ENCODE peak calls at places on chromosomes 7 and 10, in four cellular contexts. J is immature natural killer cell; U is activated CD8-positive, alpha-beta memory T cell treated with anti-CD3 and anti-CD28 coated beads for 48 hours; O is neuronal stem cell. L is an unnamed sample.

GRCh38 chr10:105952153-105952552 is 1212.4 kb downstream of the SORCS1 start:
- DNase-seq in O (peak; percentile 27), J (no peak), U (no peak), L (peak; percentile 47)

GRCh38 chr10:35711615-35712411 is 69.7 kb upstream of the FZD8 start:
- DNase-seq in U (no peak), O (no peak), J (no peak), L (no peak)

GRCh38 chr10:33179056-33179455 is 155.4 kb downstream of the NRP1 start:
- DNase-seq in O (no peak), J (no peak), U (no peak), L (no peak)

GRCh38 chr10:111967547-111967946 is 216.0 kb downstream of the GPAM start:
- DNase-seq in O (no peak), J (no peak), U (no peak), L (no peak)

GRCh38 chr10:97543025-97543546 is 29.5 kb upstream of the ANKRD2 start:
- DNase-seq in J (no peak), U (peak; percentile 32), O (no peak), L (peak; percentile 63)

GRCh38 chr7:77537136-77537594 is at the start of gene PTPN12:
- DNase-seq in O (no peak), J (no peak), U (no peak), L (peak; percentile 65)

GRCh38 chr10:22612316-22612715 is 102.1 kb downstream of the PIP4K2A start:
- DNase-seq in U (no peak), J (no peak), O (no peak), L (no peak)

GRCh38 chr7:105261689-105262088 is 127.0 kb downstream of the SRPK2 start:
- DNase-seq in O (no peak), J (no peak), U (no peak), L (no peak)

GRCh38 chr7:45985902-45986301 is 64.8 kb upstream of the IGFBP3 start:
- DNase-seq in J (no peak), O (no peak), U (no peak), L (no peak)

GRCh38 chr7:158265743-158266080 is 321.9 kb downstream of the PTPRN2 start:
- DNase-seq in U (no peak), O (no peak), J (no peak), L (no peak)

GRCh38 chr10:88946965-88947590 is 5.5 kb downstream of the ACTA2 start:
- DNase-seq in U (no peak), O (no peak), J (no peak), L (no peak)

GRCh38 chr10:35225204-35225603 is 98.6 kb downstream of the CREM start:
- DNase-seq in U (no peak), J (peak; percentile 38), O (no peak), L (no peak)

GRCh38 chr7:79340212-79340611 is 113.3 kb downstream of the MAGI2 start:
- DNase-seq in J (no peak), O (no peak), U (no peak), L (no peak)

GRCh38 chr7:117011419-117012260 is 58.3 kb downstream of the ST7 start:
- DNase-seq in O (no peak), J (no peak), U (no peak), L (no peak)

GRCh38 chr10:60384708-60385398 is 4.8 kb downstream of the ANK3 start:
- DNase-seq in U (no peak), J (no peak), O (no peak), L (no peak)

GRCh38 chr7:913736-914520 is 37.6 kb downstream of the GET4 start:
- DNase-seq in O (no peak), U (no peak), J (no peak), L (peak; percentile 35)

GRCh38 chr10:86699125-86699524 is 30.8 kb downstream of the LDB3 start:
- DNase-seq in O (no peak), J (no peak), U (no peak), L (no peak)

GRCh38 chr10:130477360-130477759 is 341.2 kb downstream of the GLRX3 start:
- DNase-seq in O (no peak), J (no peak), U (no peak), L (no peak)

GRCh38 chr7:66138994-66139752 is 24.5 kb downstream of the CRCP start:
- DNase-seq in U (no peak), J (no peak), O (no peak), L (no peak)

GRCh38 chr10:7407368-7408002 is 3.3 kb downstream of the SFMBT2 start:
- DNase-seq in U (no peak), J (peak; percentile 10), O (no peak), L (no peak)

GRCh38 chr10:100362570-100363496 is 15.8 kb downstream of the SCD start:
- DNase-seq in U (no peak), J (no peak), O (no peak), L (no peak)

GRCh38 chr10:5970066-5970465 is 7.3 kb downstream of the IL15RA start:
- DNase-seq in J (no peak), U (no peak), O (no peak), L (no peak)

GRCh38 chr7:25900887-25901286 is 251.1 kb upstream of the NFE2L3 start:
- DNase-seq in O (no peak), J (no peak), U (no peak), L (no peak)

GRCh38 chr10:132104062-132104461 is 38.3 kb downstream of the JAKMIP3 start:
- DNase-seq in O (no peak), J (no peak), U (no peak), L (no peak)

GRCh38 chr7:44847920-44848634 is at the start of gene H2AZ2:
- DNase-seq in J (peak; percentile 100), O (peak; percentile 100), U (peak; percentile 99), L (peak; percentile 100)